ENCODE peak calls at places on chromosomes 1 and 21, in six cellular contexts. L is HL-60; G is ACHN; T is EL; N is mucosa of descending colon; U is effector CD4-positive, alpha-beta T cell. B is an unnamed sample.

GRCh38 chr1:10791117-10791951 is 5.1 kb downstream of the CASZ1 start:
- DNase-seq in L (no peak), N (no peak), G (no peak), U (no peak), T (no peak), B (peak)

GRCh38 chr1:62637392-62638105 is 40.2 kb downstream of the ANGPTL3 start:
- DNase-seq in L (no peak), T (no peak), U (no peak), G (no peak), N (no peak), B (peak)

GRCh38 chr1:170580636-170581035 is 48.7 kb downstream of the GORAB start:
- DNase-seq in T (no peak), L (no peak), N (no peak), U (no peak), G (no peak), B (no peak)

GRCh38 chr1:85692730-85693314 is 15.4 kb downstream of the ZNHIT6 start:
- DNase-seq in T (peak), G (peak), U (no peak), N (no peak), L (no peak), B (peak)

GRCh38 chr21:45517249-45518065 is 24.8 kb downstream of the SLC19A1 start:
- DNase-seq in G (no peak), U (no peak), T (no peak), L (peak), N (no peak), B (no peak)

GRCh38 chr1:2784854-2785630 is 16.5 kb downstream of the TTC34 start:
- DNase-seq in L (no peak), N (no peak), G (no peak), T (no peak), U (no peak), B (no peak)

GRCh38 chr1:204275695-204276596 is 62.2 kb upstream of the GOLT1A start:
- DNase-seq in L (no peak), N (no peak), G (no peak), T (no peak), U (no peak), B (no peak)

GRCh38 chr1:213136190-213136917 is 85.3 kb downstream of the RPS6KC1 start:
- DNase-seq in N (peak), T (no peak), L (no peak), G (no peak), U (no peak), B (peak)

GRCh38 chr1:234315588-234315987 is 57.7 kb upstream of the COA6 start:
- DNase-seq in G (no peak), L (no peak), N (no peak), U (no peak), T (no peak), B (no peak)

GRCh38 chr1:60895167-60896124 is 186.9 kb upstream of the NFIA start:
- DNase-seq in T (no peak), L (no peak), U (no peak), N (no peak), G (no peak), B (no peak)

GRCh38 chr1:230195199-230195598 is 128.2 kb downstream of the GALNT2 start:
- DNase-seq in N (no peak), G (no peak), T (no peak), U (no peak), L (no peak), B (no peak)

GRCh38 chr1:75719810-75720209 is 4.7 kb upstream of the ACADM start:
- DNase-seq in G (no peak), T (no peak), N (no peak), U (no peak), L (no peak), B (no peak)

GRCh38 chr21:26405735-26406361 is 167.2 kb downstream of the CYYR1 start:
- DNase-seq in L (no peak), G (peak), N (peak), U (no peak), T (peak), B (peak)

GRCh38 chr1:228141082-228141870 is 1.2 kb downstream of the GUK1 start:
- DNase-seq in G (peak), U (no peak), N (peak), L (no peak), T (peak), B (peak)

GRCh38 chr21:22476214-22476613 is 1478.0 kb downstream of the NCAM2 start:
- DNase-seq in N (no peak), L (no peak), G (no peak), T (no peak), U (no peak), B (no peak)

GRCh38 chr1:3384407-3384806 is 70.1 kb upstream of the ARHGEF16 start:
- DNase-seq in T (no peak), U (no peak), N (no peak), G (no peak), L (no peak), B (no peak)

GRCh38 chr1:30759718-30760281 is 2.2 kb upstream of the LAPTM5 start:
- DNase-seq in G (no peak), N (no peak), L (no peak), T (no peak), U (peak), B (no peak)

GRCh38 chr1:67652800-67653199 is 32.2 kb upstream of the GADD45A start:
- DNase-seq in L (no peak), G (peak), T (peak), U (no peak), N (no peak), B (peak)

GRCh38 chr1:245804696-245805095 is 649.9 kb downstream of the KIF26B start:
- DNase-seq in L (no peak), N (no peak), U (no peak), G (no peak), T (no peak), B (no peak)

GRCh38 chr1:155125946-155126493 is 1.7 kb upstream of the EFNA1 start:
- DNase-seq in T (peak), G (peak), U (no peak), L (no peak), N (peak), B (peak)

GRCh38 chr1:235527196-235527814 is 23.1 kb upstream of the B3GALNT2 start:
- DNase-seq in T (no peak), N (no peak), U (no peak), L (no peak), G (no peak), B (no peak)

B was measured in kidney tubule cell.